ENCODE peak calls at places on chromosomes 1 and 21, in six cellular contexts. O is spleen, Q is heart right ventricle, V is GM20000, Y is EL, S is body of pancreas. Z is an unnamed sample.

GRCh38 chr1:234839663-234840062 is 229.7 kb upstream of the IRF2BP2 start:
- DNase-seq in O (no peak), Q (no peak), V (no peak), Y (no peak), S (no peak), Z (no peak)

GRCh38 chr1:32266926-32267645 is 16.0 kb downstream of the LCK start:
- DNase-seq in O (no peak), Q (no peak), V (no peak), Y (peak; percentile 73), S (no peak), Z (peak; percentile 54)

GRCh38 chr1:9595156-9595967 is 6.7 kb downstream of the TMEM201 start:
- DNase-seq in O (peak; percentile 64), Q (no peak), V (no peak), Y (no peak), S (no peak), Z (no peak)

GRCh38 chr1:168260393-168260792 is 20.3 kb upstream of the TBX19 start:
- DNase-seq in O (no peak), Q (no peak), V (no peak), Y (no peak), S (no peak), Z (no peak)

GRCh38 chr1:182993746-182994145 is 29.5 kb upstream of the LAMC1 start:
- DNase-seq in O (no peak), Q (no peak), V (no peak), Y (no peak), S (no peak), Z (no peak)

GRCh38 chr1:192979542-192979941 is 79.6 kb downstream of the UCHL5 start:
- DNase-seq in O (no peak), Q (no peak), V (no peak), Y (no peak), S (no peak), Z (no peak)

GRCh38 chr21:44089001-44089911 is 17.9 kb upstream of the PWP2 start:
- DNase-seq in O (peak; percentile 88), Q (no peak), V (no peak), Y (no peak), S (no peak), Z (no peak)

GRCh38 chr1:22916469-22916817 is 56.2 kb downstream of the LACTBL1 start:
- DNase-seq in O (no peak), Q (no peak), V (no peak), Y (no peak), S (no peak), Z (no peak)

GRCh38 chr1:227815468-227816409 is at the start of gene PRSS38:
- DNase-seq in O (no peak), Q (no peak), V (no peak), Y (no peak), S (no peak), Z (no peak)

GRCh38 chr21:46113497-46114176 is 15.7 kb downstream of the COL6A2 start:
- DNase-seq in O (no peak), Q (no peak), V (no peak), Y (no peak), S (no peak), Z (no peak)

GRCh38 chr1:99469641-99470040 is 176.3 kb upstream of the PALMD start:
- DNase-seq in O (no peak), Q (no peak), V (no peak), Y (peak; percentile 30), S (no peak), Z (peak; percentile 43)

GRCh38 chr1:92749024-92749634 is 35.8 kb downstream of the EVI5 start:
- DNase-seq in O (no peak), Q (no peak), V (peak; percentile 61), Y (peak; percentile 70), S (peak; percentile 36), Z (peak; percentile 61)

GRCh38 chr1:116915182-116915611 is 5.5 kb downstream of the PTGFRN start:
- DNase-seq in O (no peak), Q (no peak), V (no peak), Y (no peak), S (peak; percentile 53), Z (peak; percentile 4)

GRCh38 chr1:81731989-81732388 is 68.7 kb upstream of the ADGRL2 start:
- DNase-seq in O (no peak), Q (no peak), V (no peak), Y (peak; percentile 1), S (no peak), Z (no peak)

GRCh38 chr1:164558461-164559341 is at the start of gene PBX1:
- DNase-seq in O (peak; percentile 94), Q (peak; percentile 96), V (peak; percentile 83), Y (peak; percentile 99), S (peak; percentile 98), Z (peak; percentile 99)

GRCh38 chr21:21177353-21177986 is 179.3 kb downstream of the NCAM2 start:
- DNase-seq in O (no peak), Q (no peak), V (no peak), Y (no peak), S (no peak), Z (no peak)

GRCh38 chr1:31702836-31703404 is 897 bp downstream of the COL16A1 start:
- DNase-seq in O (no peak), Q (no peak), V (no peak), Y (peak; percentile 31), S (no peak), Z (no peak)

GRCh38 chr1:200228081-200228480 is 181.8 kb downstream of the ZNF281 start:
- DNase-seq in O (no peak), Q (no peak), V (no peak), Y (no peak), S (no peak), Z (no peak)

GRCh38 chr21:44405948-44406872 is 49.1 kb upstream of the LRRC3 start:
- DNase-seq in O (peak; percentile 39), Q (no peak), V (no peak), Y (peak; percentile 83), S (no peak), Z (no peak)

GRCh38 chr21:33663241-33663640 is 20.9 kb downstream of the ITSN1 start:
- DNase-seq in O (no peak), Q (no peak), V (no peak), Y (no peak), S (no peak), Z (peak; percentile 48)

GRCh38 chr1:161721738-161722343 is 497 bp downstream of the FCRLB start:
- DNase-seq in O (no peak), Q (no peak), V (no peak), Y (peak; percentile 98), S (no peak), Z (peak; percentile 18)

GRCh38 chr21:23452384-23453083 is 2154.7 kb downstream of the MRPL39 start:
- DNase-seq in O (no peak), Q (no peak), V (no peak), Y (no peak), S (peak; percentile 24), Z (no peak)

GRCh38 chr1:85133565-85134159 is 67.2 kb downstream of the SYDE2 start:
- DNase-seq in O (no peak), Q (no peak), V (no peak), Y (no peak), S (no peak), Z (no peak)

GRCh38 chr1:114062646-114063045 is 83.4 kb downstream of the OLFML3 start:
- DNase-seq in O (no peak), Q (no peak), V (no peak), Y (no peak), S (no peak), Z (peak; percentile 29)

GRCh38 chr1:156624814-156625435 is 5.7 kb downstream of the HAPLN2 start:
- DNase-seq in O (no peak), Q (peak; percentile 23), V (no peak), Y (no peak), S (no peak), Z (no peak)

GRCh38 chr1:39408641-39409054 is 82.8 kb upstream of the BMP8A start:
- DNase-seq in O (peak; percentile 94), Q (peak; percentile 97), V (peak; percentile 98), Y (peak; percentile 99), S (peak; percentile 93), Z (peak; percentile 99)

GRCh38 chr1:227942716-227943261 is 4.9 kb downstream of the WNT9A start:
- DNase-seq in O (peak; percentile 68), Q (no peak), V (no peak), Y (no peak), S (peak; percentile 8), Z (no peak)

GRCh38 chr1:155084722-155085503 is 6.3 kb downstream of the EFNA3 start:
- DNase-seq in O (peak; percentile 98), Q (peak; percentile 91), V (peak; percentile 96), Y (peak; percentile 95), S (peak; percentile 93), Z (peak; percentile 98)

GRCh38 chr1:186974774-186975181 is 146.0 kb downstream of the PLA2G4A start:
- DNase-seq in O (no peak), Q (no peak), V (no peak), Y (peak; percentile 87), S (no peak), Z (peak; percentile 97)

GRCh38 chr1:28329395-28330153 is 734 bp downstream of the MED18 start:
- DNase-seq in O (peak; percentile 86), Q (peak; percentile 14), V (no peak), Y (peak; percentile 49), S (peak; percentile 34), Z (peak; percentile 36)

GRCh38 chr21:45304945-45305344 is 17.2 kb upstream of the POFUT2 start:
- DNase-seq in O (no peak), Q (peak; percentile 9), V (no peak), Y (no peak), S (peak; percentile 9), Z (no peak)

GRCh38 chr1:81053826-81054225 is 746.9 kb upstream of the ADGRL2 start:
- DNase-seq in O (no peak), Q (no peak), V (no peak), Y (no peak), S (no peak), Z (no peak)

GRCh38 chr1:164611754-164612642 is 53.0 kb downstream of the PBX1 start:
- DNase-seq in O (no peak), Q (no peak), V (no peak), Y (peak; percentile 84), S (peak; percentile 81), Z (peak; percentile 84)

GRCh38 chr1:204045430-204045829 is 27.5 kb upstream of the SOX13 start:
- DNase-seq in O (no peak), Q (peak; percentile 62), V (no peak), Y (no peak), S (no peak), Z (no peak)

GRCh38 chr1:110188116-110188618 is 21.9 kb upstream of the KCNC4 start:
- DNase-seq in O (no peak), Q (no peak), V (no peak), Y (peak; percentile 74), S (no peak), Z (peak; percentile 20)

Z was measured in adipocyte.